ENCODE peak calls at places on chromosomes 1 and 21, in six cellular contexts. One of them, this sample, is unnamed.

GRCh38 chr1:36675106-36675505 is 192.4 kb upstream of the CSF3R start:
- DNase-seq in A549: no peak
- DNase-seq in OCI-LY7: no peak
- DNase-seq in BJ: no peak
- DNase-seq in GM13977: no peak
- DNase-seq in body of pancreas: no peak
- DNase-seq in this sample: no peak

GRCh38 chr1:234206651-234207284 is 166.5 kb upstream of the COA6 start:
- DNase-seq in A549: peak
- DNase-seq in OCI-LY7: no peak
- DNase-seq in BJ: peak
- DNase-seq in GM13977: no peak
- DNase-seq in body of pancreas: no peak
- DNase-seq in this sample: peak

GRCh38 chr21:45318556-45319341 is 31.1 kb upstream of the POFUT2 start:
- DNase-seq in A549: peak
- DNase-seq in OCI-LY7: no peak
- DNase-seq in BJ: no peak
- DNase-seq in GM13977: no peak
- DNase-seq in body of pancreas: peak
- DNase-seq in this sample: no peak

GRCh38 chr1:7341145-7341900 is 429.8 kb upstream of the VAMP3 start:
- DNase-seq in A549: no peak
- DNase-seq in OCI-LY7: no peak
- DNase-seq in BJ: no peak
- DNase-seq in GM13977: no peak
- DNase-seq in body of pancreas: peak
- DNase-seq in this sample: no peak

GRCh38 chr1:94804442-94804837 is 15.7 kb upstream of the SLC44A3 start:
- DNase-seq in A549: no peak
- DNase-seq in OCI-LY7: no peak
- DNase-seq in BJ: no peak
- DNase-seq in GM13977: no peak
- DNase-seq in body of pancreas: no peak
- DNase-seq in this sample: no peak

GRCh38 chr1:183484254-183484653 is 12.0 kb downstream of the SMG7 start:
- DNase-seq in A549: no peak
- DNase-seq in OCI-LY7: no peak
- DNase-seq in BJ: no peak
- DNase-seq in GM13977: no peak
- DNase-seq in body of pancreas: no peak
- DNase-seq in this sample: no peak

GRCh38 chr1:206714331-206715058 is 29.8 kb downstream of the MAPKAPK2 start:
- DNase-seq in A549: peak
- DNase-seq in OCI-LY7: no peak
- DNase-seq in BJ: peak
- DNase-seq in GM13977: no peak
- DNase-seq in body of pancreas: peak
- DNase-seq in this sample: no peak

GRCh38 chr1:59707216-59707615 is 107.5 kb upstream of the HOOK1 start:
- DNase-seq in A549: peak
- DNase-seq in OCI-LY7: no peak
- DNase-seq in BJ: peak
- DNase-seq in GM13977: no peak
- DNase-seq in body of pancreas: peak
- DNase-seq in this sample: peak

GRCh38 chr21:46182548-46183336 is 1.5 kb downstream of the SPATC1L start:
- DNase-seq in A549: no peak
- DNase-seq in OCI-LY7: no peak
- DNase-seq in BJ: no peak
- DNase-seq in GM13977: no peak
- DNase-seq in body of pancreas: no peak
- DNase-seq in this sample: no peak

GRCh38 chr21:36027352-36027751 is 33.0 kb downstream of the SETD4 start:
- DNase-seq in A549: no peak
- DNase-seq in OCI-LY7: no peak
- DNase-seq in BJ: no peak
- DNase-seq in GM13977: no peak
- DNase-seq in body of pancreas: no peak
- DNase-seq in this sample: no peak

GRCh38 chr1:227568593-227568992 is 5.2 kb downstream of the ZNF678 start:
- DNase-seq in A549: no peak
- DNase-seq in OCI-LY7: no peak
- DNase-seq in BJ: no peak
- DNase-seq in GM13977: no peak
- DNase-seq in body of pancreas: no peak
- DNase-seq in this sample: no peak

GRCh38 chr1:81681570-81681969 is 119.2 kb upstream of the ADGRL2 start:
- DNase-seq in A549: no peak
- DNase-seq in OCI-LY7: no peak
- DNase-seq in BJ: no peak
- DNase-seq in GM13977: no peak
- DNase-seq in body of pancreas: peak
- DNase-seq in this sample: no peak

GRCh38 chr1:228379666-228380065 is 27.0 kb downstream of the TRIM11 start:
- DNase-seq in A549: no peak
- DNase-seq in OCI-LY7: no peak
- DNase-seq in BJ: no peak
- DNase-seq in GM13977: no peak
- DNase-seq in body of pancreas: no peak
- DNase-seq in this sample: no peak

GRCh38 chr1:29937356-29937755 is 701.0 kb downstream of the PTPRU start:
- DNase-seq in A549: no peak
- DNase-seq in OCI-LY7: no peak
- DNase-seq in BJ: no peak
- DNase-seq in GM13977: no peak
- DNase-seq in body of pancreas: no peak
- DNase-seq in this sample: no peak

GRCh38 chr1:227901239-227901905 is 46.4 kb downstream of the WNT9A start:
- DNase-seq in A549: no peak
- DNase-seq in OCI-LY7: no peak
- DNase-seq in BJ: no peak
- DNase-seq in GM13977: no peak
- DNase-seq in body of pancreas: no peak
- DNase-seq in this sample: no peak

GRCh38 chr1:2210084-2210653 is 15.6 kb upstream of the FAAP20 start:
- DNase-seq in A549: no peak
- DNase-seq in OCI-LY7: no peak
- DNase-seq in BJ: no peak
- DNase-seq in GM13977: no peak
- DNase-seq in body of pancreas: no peak
- DNase-seq in this sample: no peak

GRCh38 chr1:221602866-221603265 is 139.0 kb downstream of the DUSP10 start:
- DNase-seq in A549: peak
- DNase-seq in OCI-LY7: no peak
- DNase-seq in BJ: no peak
- DNase-seq in GM13977: no peak
- DNase-seq in body of pancreas: no peak
- DNase-seq in this sample: no peak

GRCh38 chr1:218718216-218718615 is 373.1 kb downstream of the TGFB2 start:
- DNase-seq in A549: no peak
- DNase-seq in OCI-LY7: no peak
- DNase-seq in BJ: peak
- DNase-seq in GM13977: no peak
- DNase-seq in body of pancreas: no peak
- DNase-seq in this sample: no peak

GRCh38 chr1:175131100-175131499 is 61.5 kb downstream of the KIAA0040 start:
- DNase-seq in A549: no peak
- DNase-seq in OCI-LY7: no peak
- DNase-seq in BJ: peak
- DNase-seq in GM13977: no peak
- DNase-seq in body of pancreas: no peak
- DNase-seq in this sample: no peak

GRCh38 chr1:91997607-91998195 is 32.1 kb upstream of the EPHX4 start:
- DNase-seq in A549: peak
- DNase-seq in OCI-LY7: peak
- DNase-seq in BJ: no peak
- DNase-seq in GM13977: peak
- DNase-seq in body of pancreas: peak
- DNase-seq in this sample: peak

GRCh38 chr1:73980324-73981040 is 217.5 kb downstream of the LRRIQ3 start:
- DNase-seq in A549: peak
- DNase-seq in OCI-LY7: no peak
- DNase-seq in BJ: no peak
- DNase-seq in GM13977: no peak
- DNase-seq in body of pancreas: no peak
- DNase-seq in this sample: no peak

GRCh38 chr21:10273196-10273595 is 248.2 kb upstream of the TPTE start:
- DNase-seq in A549: no peak
- DNase-seq in OCI-LY7: no peak
- DNase-seq in BJ: peak
- DNase-seq in GM13977: no peak
- DNase-seq in body of pancreas: no peak
- DNase-seq in this sample: no peak

GRCh38 chr21:38875694-38876492 is 70.2 kb downstream of the ETS2 start:
- DNase-seq in A549: no peak
- DNase-seq in OCI-LY7: no peak
- DNase-seq in BJ: peak
- DNase-seq in GM13977: no peak
- DNase-seq in body of pancreas: no peak
- DNase-seq in this sample: no peak

DNA sequence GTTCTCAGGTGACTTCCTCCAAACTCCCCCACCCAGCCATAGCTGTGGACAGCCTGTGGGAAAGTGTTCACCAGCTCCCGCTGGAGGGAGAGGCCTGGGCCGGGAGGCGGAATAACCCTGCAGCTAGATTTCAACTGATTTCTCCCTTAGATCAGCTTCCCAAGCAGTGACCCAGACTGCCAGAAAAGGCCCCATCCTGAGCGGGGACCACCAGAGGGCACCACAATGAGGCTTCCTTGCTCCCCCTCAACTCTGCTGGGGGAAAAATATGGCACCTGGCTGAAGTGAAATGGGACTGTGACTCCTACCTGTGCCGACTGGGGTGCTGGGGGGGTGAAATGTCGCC is 50.8 kb downstream of the RHBG start:
- DNase-seq in A549: no peak
- DNase-seq in OCI-LY7: peak
- DNase-seq in BJ: no peak
- DNase-seq in GM13977: peak
- DNase-seq in body of pancreas: no peak
- DNase-seq in this sample: no peak
- TF ChIP-seq CTCF in A549: no peak
- TF ChIP-seq CTCF in OCI-LY7: peak
- TF ChIP-seq CTCF in BJ: peak
- TF ChIP-seq CTCF in GM13977: peak
- TF ChIP-seq CTCF in body of pancreas: no peak
- TF ChIP-seq CTCF in this sample: peak

DNA sequence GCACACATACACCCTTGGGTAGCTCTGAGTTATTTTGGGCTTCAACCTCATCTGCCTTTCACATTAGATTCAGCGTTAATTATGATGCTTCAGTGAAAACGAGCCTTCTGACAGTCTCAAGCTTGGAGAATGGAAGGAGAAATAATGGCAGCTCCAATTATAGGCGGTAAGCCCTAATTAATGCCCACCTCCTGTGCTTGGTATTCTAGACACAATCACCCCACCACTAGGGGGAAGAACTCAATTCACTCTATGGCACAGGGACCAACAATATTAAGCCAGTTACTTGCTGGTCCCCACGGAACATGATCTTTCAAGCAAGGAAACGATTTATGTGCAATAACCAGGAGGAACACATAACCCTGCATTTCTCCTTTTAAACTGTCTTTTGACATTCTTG is 397.9 kb downstream of the BRINP2 start:
- DNase-seq in A549: no peak
- DNase-seq in OCI-LY7: no peak
- DNase-seq in BJ: no peak
- DNase-seq in GM13977: no peak
- DNase-seq in body of pancreas: no peak
- DNase-seq in this sample: no peak
- TF ChIP-seq CTCF in A549: no peak
- TF ChIP-seq CTCF in OCI-LY7: peak
- TF ChIP-seq CTCF in BJ: no peak
- TF ChIP-seq CTCF in GM13977: no peak
- TF ChIP-seq CTCF in body of pancreas: no peak
- TF ChIP-seq CTCF in this sample: peak

GRCh38 chr1:103267893-103268292 is 159.6 kb upstream of the COL11A1 start:
- DNase-seq in A549: no peak
- DNase-seq in OCI-LY7: peak
- DNase-seq in BJ: no peak
- DNase-seq in GM13977: no peak
- DNase-seq in body of pancreas: no peak
- DNase-seq in this sample: no peak
- TF ChIP-seq CTCF in A549: no peak
- TF ChIP-seq CTCF in OCI-LY7: peak
- TF ChIP-seq CTCF in BJ: no peak
- TF ChIP-seq CTCF in GM13977: peak
- TF ChIP-seq CTCF in body of pancreas: no peak
- TF ChIP-seq CTCF in this sample: peak

DNA sequence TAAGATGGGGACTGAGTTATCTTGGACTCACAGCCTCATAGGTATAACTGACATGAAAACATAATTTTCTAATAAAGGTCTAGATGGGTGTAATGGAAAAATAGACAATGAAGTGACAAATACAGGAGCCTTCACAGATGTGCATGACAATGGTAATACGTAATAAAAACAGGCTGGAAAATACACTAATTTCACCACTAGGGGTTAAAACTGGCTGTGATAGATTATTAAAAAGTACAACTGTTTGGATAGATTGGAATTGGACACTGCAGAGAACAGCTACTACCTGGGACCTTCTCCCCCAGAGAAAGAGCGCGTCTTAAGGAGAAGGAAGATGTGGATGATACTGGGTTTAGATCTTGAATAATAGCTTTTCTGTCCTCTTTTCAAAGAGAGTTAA is 9.8 kb downstream of the KAZN start:
- DNase-seq in A549: no peak
- DNase-seq in OCI-LY7: peak
- DNase-seq in BJ: no peak
- DNase-seq in GM13977: no peak
- DNase-seq in body of pancreas: no peak
- DNase-seq in this sample: no peak
- TF ChIP-seq CTCF in A549: peak
- TF ChIP-seq CTCF in OCI-LY7: peak
- TF ChIP-seq CTCF in BJ: no peak
- TF ChIP-seq CTCF in GM13977: no peak
- TF ChIP-seq CTCF in body of pancreas: no peak
- TF ChIP-seq CTCF in this sample: peak

This sample was measured in epithelial cell of proximal tubule.